ENCODE peak calls at places on chromosomes 12 and 14, in five cellular contexts. Q is body of pancreas, C is gastrocnemius medialis, K is heart left ventricle, G is transverse colon. W is an unnamed sample.

GRCh38 chr12:8698132-8698829 is 490 bp downstream of the RIMKLB start:
- DNase-seq in Q (peak), C (no peak), G (peak), K (peak), W (peak)

GRCh38 chr12:27922591-27923139 is 49.9 kb downstream of the PTHLH start:
- DNase-seq in K (peak), Q (peak), G (no peak), C (no peak), W (no peak)

GRCh38 chr12:15919491-15919890 is 8.4 kb downstream of the DERA start:
- DNase-seq in K (no peak), C (no peak), Q (no peak), G (no peak), W (no peak)

GRCh38 chr14:69701857-69702256 is 65.1 kb upstream of the SRSF5 start:
- DNase-seq in G (no peak), C (no peak), K (no peak), Q (no peak), W (no peak)

GRCh38 chr14:50836515-50836914 is 5.6 kb upstream of the NIN start:
- DNase-seq in C (no peak), K (no peak), Q (no peak), G (no peak), W (no peak)

GRCh38 chr12:109309441-109310246 is 560 bp upstream of the FOXN4 start:
- DNase-seq in G (no peak), C (no peak), K (no peak), Q (peak), W (peak)

GRCh38 chr12:44000309-44000952 is 164.6 kb downstream of the TMEM117 start:
- DNase-seq in K (no peak), C (no peak), Q (peak), G (no peak), W (no peak)

GRCh38 chr12:110102255-110102654 is 21.9 kb upstream of the IFT81 start:
- DNase-seq in K (peak), Q (peak), C (peak), G (no peak), W (no peak)

GRCh38 chr14:37247777-37248461 is 50.2 kb downstream of the MIPOL1 start:
- DNase-seq in C (no peak), K (no peak), G (no peak), Q (no peak), W (no peak)

GRCh38 chr12:87303396-87304012 is 725.7 kb downstream of the C12orf50 start:
- DNase-seq in Q (no peak), K (no peak), C (no peak), G (no peak), W (no peak)

GRCh38 chr14:67538501-67538900 is 5.4 kb downstream of the PLEKHH1 start:
- DNase-seq in K (no peak), G (no peak), Q (no peak), C (peak), W (peak)

GRCh38 chr12:77494306-77494705 is 336.4 kb upstream of the NAV3 start:
- DNase-seq in G (no peak), Q (no peak), C (no peak), K (no peak), W (no peak)

GRCh38 chr14:77570706-77571293 is 45.6 kb downstream of the SPTLC2 start:
- DNase-seq in C (no peak), K (no peak), Q (no peak), G (no peak), W (no peak)

GRCh38 chr12:107091989-107092641 is 1.2 kb downstream of the CRY1 start:
- DNase-seq in G (peak), C (peak), Q (peak), K (no peak), W (peak)

GRCh38 chr14:102957222-102957621 is 34.8 kb downstream of the AMN start:
- DNase-seq in C (no peak), G (no peak), Q (no peak), K (no peak), W (no peak)

GRCh38 chr12:78636253-78636855 is 228.2 kb upstream of the SYT1 start:
- DNase-seq in K (no peak), C (no peak), Q (no peak), G (no peak), W (no peak)

GRCh38 chr12:53048780-53049401 is 974 bp upstream of the TNS2 start:
- DNase-seq in K (peak), C (no peak), G (peak), Q (peak), W (peak)

GRCh38 chr12:132634411-132634990 is 15.9 kb downstream of the P2RX2 start:
- DNase-seq in G (no peak), C (no peak), K (no peak), Q (no peak), W (no peak)

GRCh38 chr12:12482150-12482761 is 80.4 kb downstream of the DUSP16 start:
- DNase-seq in G (no peak), C (no peak), Q (no peak), K (no peak), W (no peak)

GRCh38 chr14:100900837-100901390 is 2.6 kb downstream of the RTL1 start:
- DNase-seq in C (no peak), K (no peak), G (peak), Q (peak), W (no peak)

GRCh38 chr12:53667080-53667479 is 8.8 kb downstream of the ATP5MC2 start:
- DNase-seq in G (no peak), Q (no peak), C (no peak), K (no peak), W (no peak)

GRCh38 chr14:71638523-71639196 is 293.6 kb upstream of the RGS6 start:
- DNase-seq in K (no peak), Q (no peak), G (no peak), C (no peak), W (no peak)

GRCh38 chr14:36221097-36221496 is 44.6 kb upstream of the PTCSC3 start:
- DNase-seq in C (no peak), Q (no peak), K (no peak), G (no peak), W (no peak)

GRCh38 chr12:112881602-112882001 is 25.2 kb upstream of the OAS1 start:
- DNase-seq in K (no peak), G (no peak), C (no peak), Q (no peak), W (no peak)

GRCh38 chr12:109393437-109394345 is 46.0 kb downstream of the MYO1H start:
- DNase-seq in G (peak), K (no peak), Q (peak), C (no peak), W (no peak)

GRCh38 chr12:4934651-4935050 is 24.9 kb downstream of the KCNA1 start:
- DNase-seq in K (no peak), C (no peak), Q (no peak), G (no peak), W (no peak)

GRCh38 chr12:52501490-52501889 is 8.4 kb upstream of the KRT6A start:
- DNase-seq in C (no peak), K (no peak), G (no peak), Q (no peak), W (no peak)

GRCh38 chr14:99689266-99690236 is 5.5 kb downstream of the CYP46A1 start:
- DNase-seq in C (no peak), K (no peak), Q (no peak), G (no peak), W (peak)

GRCh38 chr12:11897923-11898322 is 172.8 kb upstream of the BCL2L14 start:
- DNase-seq in G (no peak), C (no peak), K (no peak), Q (no peak), W (no peak)

GRCh38 chr12:108634225-108634795 is 616 bp upstream of the SELPLG start:
- DNase-seq in Q (no peak), G (peak), K (no peak), C (peak), W (no peak)

GRCh38 chr12:77442633-77443032 is 377.3 kb upstream of the E2F7 start:
- DNase-seq in Q (no peak), C (no peak), G (no peak), K (no peak), W (no peak)

DNA sequence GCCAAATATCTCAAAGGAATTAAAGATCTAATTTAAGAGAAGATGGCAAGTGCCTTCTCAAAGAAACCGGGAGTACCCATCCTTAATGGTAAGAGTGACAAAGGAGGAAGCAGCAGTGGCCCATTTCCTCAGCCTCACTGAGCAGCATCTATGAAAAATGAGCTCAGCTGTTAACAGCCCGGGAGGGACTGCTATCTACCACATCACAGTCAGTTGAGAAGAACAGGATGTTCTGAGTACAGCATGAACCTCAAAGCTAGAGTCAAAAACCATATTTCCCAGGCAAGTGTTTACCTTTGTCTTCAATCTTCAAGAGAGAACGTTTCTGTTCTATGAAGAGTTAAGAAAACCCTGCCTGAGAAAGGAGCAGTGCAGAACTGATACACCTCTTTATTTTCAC is 115.0 kb downstream of the BTG1 start:
- DNase-seq in Q (peak), C (peak), K (no peak), G (peak), W (peak)
- TF ChIP-seq POLR2A in Q (peak), C (peak), K (no peak), G (peak), W (no peak)

GRCh38 chr14:91242635-91243034 is 1.9 kb downstream of the GPR68 start:
- DNase-seq in G (no peak), K (no peak), Q (no peak), C (no peak), W (no peak)
- H3K4me3 ChIP-seq in G (no peak), K (no peak), Q (no peak), C (no peak), W (no peak)

DNA sequence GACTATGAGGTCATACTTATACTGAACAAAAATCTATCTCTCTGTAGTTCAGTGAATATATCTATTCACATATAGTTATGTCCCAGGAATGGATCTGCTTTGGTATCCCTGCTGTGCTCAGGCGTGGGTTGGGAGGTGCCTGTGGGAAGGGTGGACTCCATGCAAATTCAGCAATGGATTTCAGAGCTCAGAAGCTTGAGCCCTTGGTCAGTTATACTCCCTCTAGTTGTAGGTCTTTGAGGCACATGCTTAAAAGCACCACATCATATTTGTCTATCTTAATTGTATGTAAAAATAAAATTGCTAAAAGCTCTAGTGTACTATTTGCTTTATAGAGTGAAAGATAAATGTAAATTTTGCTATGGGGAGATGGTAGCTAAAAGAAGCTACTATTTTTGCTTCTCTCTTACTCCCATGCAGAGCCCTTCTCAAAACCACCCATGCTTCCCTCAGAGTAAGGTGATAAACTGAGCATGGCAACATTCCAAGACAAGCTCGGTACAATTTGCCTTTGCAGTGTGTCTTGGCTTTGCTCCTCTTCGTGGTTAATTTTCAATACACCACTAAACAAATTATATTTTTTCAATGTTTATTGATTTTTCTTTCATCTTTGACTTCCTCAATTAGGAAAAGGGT is 54.9 kb downstream of the SLC16A7 start:
- DNase-seq in K (no peak), C (no peak), G (no peak), Q (peak), W (no peak)
- TF ChIP-seq CTCF in K (peak), C (no peak), G (no peak), Q (no peak), W (no peak)

GRCh38 chr12:89350661-89351488 is 1.4 kb downstream of the DUSP6 start:
- DNase-seq in G (peak), C (no peak), K (peak), Q (peak), W (no peak)

GRCh38 chr12:89353188-89353822 is 1.0 kb upstream of the DUSP6 start:
- DNase-seq in C (peak), G (peak), Q (peak), K (peak), W (peak)

GRCh38 chr12:89351489-89352241 is 636 bp downstream of the DUSP6 start:
- DNase-seq in C (no peak), K (peak), G (peak), Q (peak), W (no peak)

GRCh38 chr12:89352492-89353187 is at the start of gene DUSP6:
- DNase-seq in K (peak), Q (peak), G (peak), C (peak), W (peak)

GRCh38 chr12:89352242-89352491 is 134 bp downstream of the DUSP6 start:
- DNase-seq in K (no peak), G (no peak), Q (no peak), C (no peak), W (no peak)
- TF ChIP-seq POLR2A in K (peak), G (peak), Q (peak), C (peak), W (no peak)

GRCh38 chr14:94770251-94770749 is 387 bp upstream of the GSC start:
- DNase-seq in C (no peak), G (no peak), K (no peak), Q (no peak), W (no peak)
- H3K4me3 ChIP-seq in C (peak), G (no peak), K (peak), Q (peak), W (peak)